ENCODE peak calls at places on chromosomes 2 and 18, in ten cellular contexts. One of them, this sample, is unnamed.

GRCh38 chr2:12928706-12929291 is 212.1 kb downstream of the TRIB2 start:
- DNase-seq in AG20443: no peak
- DNase-seq in stimulated activated naive CD4-positive, alpha-beta T cell: no peak
- DNase-seq in tibial nerve: no peak
- DNase-seq in upper lobe of right lung: no peak
- DNase-seq in AML-193: no peak
- DNase-seq in right cardiac atrium: no peak
- DNase-seq in activated T-cell treated with anti-CD3 and anti-CD28 coated beads, Interleukin-2, amount 50 U/mL, for 72 hours: no peak
- DNase-seq in naive thymus-derived CD8-positive, alpha-beta T cell: no peak
- DNase-seq in NCI-H774: no peak
- DNase-seq in this sample: no peak

GRCh38 chr2:173876833-173877413 is 88.2 kb downstream of the SP3 start:
- DNase-seq in AG20443: no peak
- DNase-seq in stimulated activated naive CD4-positive, alpha-beta T cell: no peak
- DNase-seq in tibial nerve: no peak
- DNase-seq in upper lobe of right lung: no peak
- DNase-seq in AML-193: no peak
- DNase-seq in right cardiac atrium: no peak
- DNase-seq in activated T-cell treated with anti-CD3 and anti-CD28 coated beads, Interleukin-2, amount 50 U/mL, for 72 hours: no peak
- DNase-seq in naive thymus-derived CD8-positive, alpha-beta T cell: no peak
- DNase-seq in NCI-H774: no peak
- DNase-seq in this sample: no peak

GRCh38 chr2:114426111-114426510 is 16.3 kb upstream of the DPP10 start:
- DNase-seq in AG20443: no peak
- DNase-seq in stimulated activated naive CD4-positive, alpha-beta T cell: no peak
- DNase-seq in tibial nerve: no peak
- DNase-seq in upper lobe of right lung: no peak
- DNase-seq in AML-193: no peak
- DNase-seq in right cardiac atrium: no peak
- DNase-seq in activated T-cell treated with anti-CD3 and anti-CD28 coated beads, Interleukin-2, amount 50 U/mL, for 72 hours: no peak
- DNase-seq in naive thymus-derived CD8-positive, alpha-beta T cell: no peak
- DNase-seq in NCI-H774: no peak
- DNase-seq in this sample: no peak

GRCh38 chr2:219023045-219023605 is 18.2 kb downstream of the CFAP65 start:
- DNase-seq in AG20443: no peak
- DNase-seq in stimulated activated naive CD4-positive, alpha-beta T cell: no peak
- DNase-seq in tibial nerve: no peak
- DNase-seq in upper lobe of right lung: peak
- DNase-seq in AML-193: no peak
- DNase-seq in right cardiac atrium: no peak
- DNase-seq in activated T-cell treated with anti-CD3 and anti-CD28 coated beads, Interleukin-2, amount 50 U/mL, for 72 hours: no peak
- DNase-seq in naive thymus-derived CD8-positive, alpha-beta T cell: no peak
- DNase-seq in NCI-H774: no peak
- DNase-seq in this sample: no peak

GRCh38 chr18:43525149-43525548 is 247.9 kb upstream of the SYT4 start:
- DNase-seq in AG20443: no peak
- DNase-seq in stimulated activated naive CD4-positive, alpha-beta T cell: no peak
- DNase-seq in tibial nerve: no peak
- DNase-seq in upper lobe of right lung: no peak
- DNase-seq in AML-193: no peak
- DNase-seq in right cardiac atrium: no peak
- DNase-seq in activated T-cell treated with anti-CD3 and anti-CD28 coated beads, Interleukin-2, amount 50 U/mL, for 72 hours: no peak
- DNase-seq in naive thymus-derived CD8-positive, alpha-beta T cell: no peak
- DNase-seq in NCI-H774: no peak
- DNase-seq in this sample: no peak

GRCh38 chr2:101125799-101126198 is 25.4 kb downstream of the TBC1D8 start:
- DNase-seq in AG20443: no peak
- DNase-seq in stimulated activated naive CD4-positive, alpha-beta T cell: no peak
- DNase-seq in tibial nerve: no peak
- DNase-seq in upper lobe of right lung: no peak
- DNase-seq in AML-193: no peak
- DNase-seq in right cardiac atrium: no peak
- DNase-seq in activated T-cell treated with anti-CD3 and anti-CD28 coated beads, Interleukin-2, amount 50 U/mL, for 72 hours: no peak
- DNase-seq in naive thymus-derived CD8-positive, alpha-beta T cell: no peak
- DNase-seq in NCI-H774: no peak
- DNase-seq in this sample: no peak

GRCh38 chr2:153074207-153074606 is 355.8 kb downstream of the ARL6IP6 start:
- DNase-seq in AG20443: no peak
- DNase-seq in stimulated activated naive CD4-positive, alpha-beta T cell: no peak
- DNase-seq in tibial nerve: no peak
- DNase-seq in upper lobe of right lung: no peak
- DNase-seq in AML-193: no peak
- DNase-seq in right cardiac atrium: no peak
- DNase-seq in activated T-cell treated with anti-CD3 and anti-CD28 coated beads, Interleukin-2, amount 50 U/mL, for 72 hours: no peak
- DNase-seq in naive thymus-derived CD8-positive, alpha-beta T cell: no peak
- DNase-seq in NCI-H774: no peak
- DNase-seq in this sample: no peak

GRCh38 chr18:69885841-69886531 is 61.7 kb downstream of the CD226 start:
- DNase-seq in AG20443: no peak
- DNase-seq in stimulated activated naive CD4-positive, alpha-beta T cell: no peak
- DNase-seq in tibial nerve: no peak
- DNase-seq in upper lobe of right lung: no peak
- DNase-seq in AML-193: no peak
- DNase-seq in right cardiac atrium: no peak
- DNase-seq in activated T-cell treated with anti-CD3 and anti-CD28 coated beads, Interleukin-2, amount 50 U/mL, for 72 hours: peak
- DNase-seq in naive thymus-derived CD8-positive, alpha-beta T cell: no peak
- DNase-seq in NCI-H774: no peak
- DNase-seq in this sample: no peak

GRCh38 chr2:158391876-158392275 is 64.7 kb downstream of the CCDC148 start:
- DNase-seq in AG20443: no peak
- DNase-seq in stimulated activated naive CD4-positive, alpha-beta T cell: no peak
- DNase-seq in tibial nerve: no peak
- DNase-seq in upper lobe of right lung: no peak
- DNase-seq in AML-193: no peak
- DNase-seq in right cardiac atrium: no peak
- DNase-seq in activated T-cell treated with anti-CD3 and anti-CD28 coated beads, Interleukin-2, amount 50 U/mL, for 72 hours: peak
- DNase-seq in naive thymus-derived CD8-positive, alpha-beta T cell: no peak
- DNase-seq in NCI-H774: no peak
- DNase-seq in this sample: peak

GRCh38 chr2:137969876-137970275 is 5.6 kb downstream of the HNMT start:
- DNase-seq in AG20443: no peak
- DNase-seq in stimulated activated naive CD4-positive, alpha-beta T cell: no peak
- DNase-seq in tibial nerve: no peak
- DNase-seq in upper lobe of right lung: no peak
- DNase-seq in AML-193: no peak
- DNase-seq in right cardiac atrium: no peak
- DNase-seq in activated T-cell treated with anti-CD3 and anti-CD28 coated beads, Interleukin-2, amount 50 U/mL, for 72 hours: no peak
- DNase-seq in naive thymus-derived CD8-positive, alpha-beta T cell: no peak
- DNase-seq in NCI-H774: no peak
- DNase-seq in this sample: no peak

This sample was measured in NCI-H146.